ENCODE peak calls at places on chromosomes 13 and 19, in five cellular contexts. One of them, this sample, is unnamed.

GRCh38 chr19:40348961-40349507 is 539 bp downstream of the PLD3 start:
- DNase-seq in NCI-H2081: peak
- DNase-seq in CD4-positive, alpha-beta memory T cell: no peak
- DNase-seq in CD8-positive, alpha-beta memory T cell: no peak
- DNase-seq in heart left ventricle: no peak
- DNase-seq in this sample: no peak

GRCh38 chr19:57719424-57719823 is 8.0 kb downstream of the ZNF671 start:
- DNase-seq in CD4-positive, alpha-beta memory T cell: no peak
- DNase-seq in heart left ventricle: no peak
- DNase-seq in CD8-positive, alpha-beta memory T cell: no peak
- DNase-seq in NCI-H2081: peak
- DNase-seq in this sample: no peak

GRCh38 chr13:110509971-110510786 is 51.3 kb downstream of the RAB20 start:
- DNase-seq in NCI-H2081: no peak
- DNase-seq in heart left ventricle: peak
- DNase-seq in CD8-positive, alpha-beta memory T cell: no peak
- DNase-seq in CD4-positive, alpha-beta memory T cell: no peak
- DNase-seq in this sample: no peak

GRCh38 chr13:21637296-21637695 is 33.3 kb upstream of the MICU2 start:
- DNase-seq in CD4-positive, alpha-beta memory T cell: peak
- DNase-seq in CD8-positive, alpha-beta memory T cell: no peak
- DNase-seq in NCI-H2081: peak
- DNase-seq in heart left ventricle: no peak
- DNase-seq in this sample: peak

GRCh38 chr19:869245-870177 is 10.0 kb downstream of the CFD start:
- DNase-seq in CD8-positive, alpha-beta memory T cell: no peak
- DNase-seq in CD4-positive, alpha-beta memory T cell: no peak
- DNase-seq in heart left ventricle: peak
- DNase-seq in NCI-H2081: no peak
- DNase-seq in this sample: no peak

GRCh38 chr13:91240341-91240740 is 107.1 kb upstream of the MIR17HG start:
- DNase-seq in NCI-H2081: no peak
- DNase-seq in CD8-positive, alpha-beta memory T cell: no peak
- DNase-seq in CD4-positive, alpha-beta memory T cell: no peak
- DNase-seq in heart left ventricle: no peak
- DNase-seq in this sample: no peak

GRCh38 chr19:11010041-11010440 is 49.2 kb downstream of the SMARCA4 start:
- DNase-seq in heart left ventricle: no peak
- DNase-seq in NCI-H2081: no peak
- DNase-seq in CD4-positive, alpha-beta memory T cell: no peak
- DNase-seq in CD8-positive, alpha-beta memory T cell: no peak
- DNase-seq in this sample: no peak

GRCh38 chr19:13401388-13401787 is 104.9 kb downstream of the CACNA1A start:
- DNase-seq in CD4-positive, alpha-beta memory T cell: no peak
- DNase-seq in CD8-positive, alpha-beta memory T cell: no peak
- DNase-seq in NCI-H2081: no peak
- DNase-seq in heart left ventricle: no peak
- DNase-seq in this sample: no peak

GRCh38 chr13:45257638-45258338 is 56.9 kb upstream of the KCTD4 start:
- DNase-seq in CD4-positive, alpha-beta memory T cell: no peak
- DNase-seq in heart left ventricle: no peak
- DNase-seq in NCI-H2081: no peak
- DNase-seq in CD8-positive, alpha-beta memory T cell: no peak
- DNase-seq in this sample: no peak

GRCh38 chr19:55014714-55015113 is 23.4 kb downstream of the GP6 start:
- DNase-seq in heart left ventricle: no peak
- DNase-seq in CD8-positive, alpha-beta memory T cell: no peak
- DNase-seq in CD4-positive, alpha-beta memory T cell: no peak
- DNase-seq in NCI-H2081: no peak
- DNase-seq in this sample: no peak

GRCh38 chr19:24071078-24071477 is 15.9 kb upstream of the ZNF254 start:
- DNase-seq in CD8-positive, alpha-beta memory T cell: no peak
- DNase-seq in CD4-positive, alpha-beta memory T cell: no peak
- DNase-seq in NCI-H2081: no peak
- DNase-seq in heart left ventricle: no peak
- DNase-seq in this sample: no peak

GRCh38 chr13:79525051-79525450 is 44.1 kb downstream of the NDFIP2 start:
- DNase-seq in CD4-positive, alpha-beta memory T cell: no peak
- DNase-seq in NCI-H2081: no peak
- DNase-seq in heart left ventricle: no peak
- DNase-seq in CD8-positive, alpha-beta memory T cell: no peak
- DNase-seq in this sample: no peak

GRCh38 chr13:101986316-101986715 is 415.5 kb downstream of the FGF14 start:
- DNase-seq in NCI-H2081: no peak
- DNase-seq in CD8-positive, alpha-beta memory T cell: no peak
- DNase-seq in CD4-positive, alpha-beta memory T cell: no peak
- DNase-seq in heart left ventricle: no peak
- DNase-seq in this sample: no peak

GRCh38 chr19:47044946-47045866 is 3.2 kb downstream of the TMEM160 start:
- DNase-seq in CD4-positive, alpha-beta memory T cell: no peak
- DNase-seq in NCI-H2081: no peak
- DNase-seq in heart left ventricle: peak
- DNase-seq in CD8-positive, alpha-beta memory T cell: no peak
- DNase-seq in this sample: no peak

GRCh38 chr13:104111031-104111430 is 1044.8 kb upstream of the SLC10A2 start:
- DNase-seq in heart left ventricle: no peak
- DNase-seq in NCI-H2081: no peak
- DNase-seq in CD4-positive, alpha-beta memory T cell: no peak
- DNase-seq in CD8-positive, alpha-beta memory T cell: no peak
- DNase-seq in this sample: no peak

GRCh38 chr13:99225078-99225477 is 24.4 kb downstream of the UBAC2 start:
- DNase-seq in CD4-positive, alpha-beta memory T cell: no peak
- DNase-seq in heart left ventricle: no peak
- DNase-seq in CD8-positive, alpha-beta memory T cell: no peak
- DNase-seq in NCI-H2081: no peak
- DNase-seq in this sample: no peak

GRCh38 chr19:20247016-20247683 is 80.1 kb downstream of the ZNF486 start:
- DNase-seq in CD4-positive, alpha-beta memory T cell: peak
- DNase-seq in NCI-H2081: no peak
- DNase-seq in CD8-positive, alpha-beta memory T cell: no peak
- DNase-seq in heart left ventricle: no peak
- DNase-seq in this sample: no peak

GRCh38 chr19:33606556-33606955 is 15.2 kb upstream of the CHST8 start:
- DNase-seq in heart left ventricle: no peak
- DNase-seq in NCI-H2081: no peak
- DNase-seq in CD8-positive, alpha-beta memory T cell: no peak
- DNase-seq in CD4-positive, alpha-beta memory T cell: no peak
- DNase-seq in this sample: no peak

GRCh38 chr13:27281420-27281819 is 10.8 kb downstream of the RASL11A start:
- DNase-seq in heart left ventricle: no peak
- DNase-seq in CD4-positive, alpha-beta memory T cell: no peak
- DNase-seq in NCI-H2081: no peak
- DNase-seq in CD8-positive, alpha-beta memory T cell: no peak
- DNase-seq in this sample: no peak

GRCh38 chr19:14019100-14019499 is 8.8 kb upstream of the RLN3 start:
- DNase-seq in heart left ventricle: no peak
- DNase-seq in CD4-positive, alpha-beta memory T cell: no peak
- DNase-seq in NCI-H2081: no peak
- DNase-seq in CD8-positive, alpha-beta memory T cell: no peak
- DNase-seq in this sample: no peak

GRCh38 chr19:8361921-8362793 is 1.8 kb upstream of the ANGPTL4 start:
- DNase-seq in CD4-positive, alpha-beta memory T cell: no peak
- DNase-seq in CD8-positive, alpha-beta memory T cell: no peak
- DNase-seq in NCI-H2081: peak
- DNase-seq in heart left ventricle: peak
- DNase-seq in this sample: peak

GRCh38 chr13:45511310-45512147 is 46.8 kb downstream of the COG3 start:
- DNase-seq in NCI-H2081: peak
- DNase-seq in CD4-positive, alpha-beta memory T cell: peak
- DNase-seq in CD8-positive, alpha-beta memory T cell: no peak
- DNase-seq in heart left ventricle: no peak
- DNase-seq in this sample: peak

GRCh38 chr13:42110410-42111155 is 62.1 kb downstream of the DGKH start:
- DNase-seq in CD8-positive, alpha-beta memory T cell: no peak
- DNase-seq in heart left ventricle: no peak
- DNase-seq in CD4-positive, alpha-beta memory T cell: peak
- DNase-seq in NCI-H2081: peak
- DNase-seq in this sample: peak